ENCODE peak calls at places on chromosomes 3 and 15, in five cellular contexts. One of them, this sample, is unnamed.

GRCh38 chr3:150961949-150962348 is 10.6 kb downstream of the CLRN1 start:
- DNase-seq in stimulated activated CD4-positive, alpha-beta T cell treated with anti-CD3 and anti-CD28 coated beads, Interleukin-12 subunit alpha, Interleukin-12 subunit beta, amount 100 ng/mL, for 48 hours: no peak
- DNase-seq in cardiac fibroblast: no peak
- DNase-seq in KG1: no peak
- DNase-seq in naive thymus-derived CD8-positive, alpha-beta T cell: no peak
- DNase-seq in this sample: no peak

GRCh38 chr3:77362936-77363335 is 323.0 kb downstream of the ROBO2 start:
- DNase-seq in stimulated activated CD4-positive, alpha-beta T cell treated with anti-CD3 and anti-CD28 coated beads, Interleukin-12 subunit alpha, Interleukin-12 subunit beta, amount 100 ng/mL, for 48 hours: no peak
- DNase-seq in cardiac fibroblast: no peak
- DNase-seq in KG1: no peak
- DNase-seq in naive thymus-derived CD8-positive, alpha-beta T cell: no peak
- DNase-seq in this sample: no peak

GRCh38 chr3:184238246-184238818 is 8.9 kb downstream of the VWA5B2 start:
- DNase-seq in stimulated activated CD4-positive, alpha-beta T cell treated with anti-CD3 and anti-CD28 coated beads, Interleukin-12 subunit alpha, Interleukin-12 subunit beta, amount 100 ng/mL, for 48 hours: no peak
- DNase-seq in cardiac fibroblast: no peak
- DNase-seq in KG1: no peak
- DNase-seq in naive thymus-derived CD8-positive, alpha-beta T cell: no peak
- DNase-seq in this sample: no peak

GRCh38 chr3:192916455-192917257 is 1.0 kb downstream of the MB21D2 start:
- DNase-seq in stimulated activated CD4-positive, alpha-beta T cell treated with anti-CD3 and anti-CD28 coated beads, Interleukin-12 subunit alpha, Interleukin-12 subunit beta, amount 100 ng/mL, for 48 hours: no peak
- DNase-seq in cardiac fibroblast: peak
- DNase-seq in KG1: no peak
- DNase-seq in naive thymus-derived CD8-positive, alpha-beta T cell: no peak
- DNase-seq in this sample: peak

GRCh38 chr15:55742498-55742926 is 440 bp downstream of the PRTG start:
- DNase-seq in stimulated activated CD4-positive, alpha-beta T cell treated with anti-CD3 and anti-CD28 coated beads, Interleukin-12 subunit alpha, Interleukin-12 subunit beta, amount 100 ng/mL, for 48 hours: no peak
- DNase-seq in cardiac fibroblast: peak
- DNase-seq in KG1: no peak
- DNase-seq in naive thymus-derived CD8-positive, alpha-beta T cell: peak
- DNase-seq in this sample: peak

GRCh38 chr3:27758083-27758482 is 36.0 kb upstream of the EOMES start:
- DNase-seq in stimulated activated CD4-positive, alpha-beta T cell treated with anti-CD3 and anti-CD28 coated beads, Interleukin-12 subunit alpha, Interleukin-12 subunit beta, amount 100 ng/mL, for 48 hours: peak
- DNase-seq in cardiac fibroblast: peak
- DNase-seq in KG1: no peak
- DNase-seq in naive thymus-derived CD8-positive, alpha-beta T cell: no peak
- DNase-seq in this sample: peak

GRCh38 chr3:64740232-64740631 is 52.4 kb upstream of the ADAMTS9 start:
- DNase-seq in stimulated activated CD4-positive, alpha-beta T cell treated with anti-CD3 and anti-CD28 coated beads, Interleukin-12 subunit alpha, Interleukin-12 subunit beta, amount 100 ng/mL, for 48 hours: no peak
- DNase-seq in cardiac fibroblast: peak
- DNase-seq in KG1: no peak
- DNase-seq in naive thymus-derived CD8-positive, alpha-beta T cell: no peak
- DNase-seq in this sample: peak

GRCh38 chr3:171753025-171753472 is 57.2 kb downstream of the PLD1 start:
- DNase-seq in stimulated activated CD4-positive, alpha-beta T cell treated with anti-CD3 and anti-CD28 coated beads, Interleukin-12 subunit alpha, Interleukin-12 subunit beta, amount 100 ng/mL, for 48 hours: no peak
- DNase-seq in cardiac fibroblast: peak
- DNase-seq in KG1: no peak
- DNase-seq in naive thymus-derived CD8-positive, alpha-beta T cell: no peak
- DNase-seq in this sample: peak

GRCh38 chr15:70715840-70716510 is 47.4 kb downstream of the UACA start:
- DNase-seq in stimulated activated CD4-positive, alpha-beta T cell treated with anti-CD3 and anti-CD28 coated beads, Interleukin-12 subunit alpha, Interleukin-12 subunit beta, amount 100 ng/mL, for 48 hours: no peak
- DNase-seq in cardiac fibroblast: no peak
- DNase-seq in KG1: no peak
- DNase-seq in naive thymus-derived CD8-positive, alpha-beta T cell: no peak
- DNase-seq in this sample: no peak

GRCh38 chr15:29870495-29871151 is 48.4 kb upstream of the TJP1 start:
- DNase-seq in stimulated activated CD4-positive, alpha-beta T cell treated with anti-CD3 and anti-CD28 coated beads, Interleukin-12 subunit alpha, Interleukin-12 subunit beta, amount 100 ng/mL, for 48 hours: no peak
- DNase-seq in cardiac fibroblast: peak
- DNase-seq in KG1: no peak
- DNase-seq in naive thymus-derived CD8-positive, alpha-beta T cell: no peak
- DNase-seq in this sample: no peak

GRCh38 chr3:171556133-171556532 is 95.9 kb upstream of the TNIK start:
- DNase-seq in stimulated activated CD4-positive, alpha-beta T cell treated with anti-CD3 and anti-CD28 coated beads, Interleukin-12 subunit alpha, Interleukin-12 subunit beta, amount 100 ng/mL, for 48 hours: no peak
- DNase-seq in cardiac fibroblast: no peak
- DNase-seq in KG1: no peak
- DNase-seq in naive thymus-derived CD8-positive, alpha-beta T cell: no peak
- DNase-seq in this sample: no peak

GRCh38 chr15:33737687-33738606 is 230.3 kb upstream of the CHRM5 start:
- DNase-seq in stimulated activated CD4-positive, alpha-beta T cell treated with anti-CD3 and anti-CD28 coated beads, Interleukin-12 subunit alpha, Interleukin-12 subunit beta, amount 100 ng/mL, for 48 hours: peak
- DNase-seq in cardiac fibroblast: peak
- DNase-seq in KG1: no peak
- DNase-seq in naive thymus-derived CD8-positive, alpha-beta T cell: no peak
- DNase-seq in this sample: peak

GRCh38 chr3:9617736-9618135 is 31.6 kb upstream of the MTMR14 start:
- DNase-seq in stimulated activated CD4-positive, alpha-beta T cell treated with anti-CD3 and anti-CD28 coated beads, Interleukin-12 subunit alpha, Interleukin-12 subunit beta, amount 100 ng/mL, for 48 hours: no peak
- DNase-seq in cardiac fibroblast: no peak
- DNase-seq in KG1: no peak
- DNase-seq in naive thymus-derived CD8-positive, alpha-beta T cell: no peak
- DNase-seq in this sample: no peak

This sample was measured in foreskin fibroblast.